ENCODE peak calls at places on chromosomes 2 and 18, in five cellular contexts. I is frontal cortex, V is LoVo, N is keratinocyte, L is mucosa of gallbladder. B is an unnamed sample.

GRCh38 chr2:66445076-66445724 is 10.3 kb downstream of the MEIS1 start:
- DNase-seq in I (no peak), V (no peak), N (no peak), L (no peak), B (no peak)

GRCh38 chr2:101080214-101081068 is 70.7 kb downstream of the TBC1D8 start:
- DNase-seq in I (no peak), V (peak), N (no peak), L (peak), B (no peak)

GRCh38 chr18:79218605-79219195 is 149.5 kb downstream of the ATP9B start:
- DNase-seq in I (no peak), V (no peak), N (no peak), L (no peak), B (no peak)

GRCh38 chr18:55320399-55321255 is 267.4 kb downstream of the TCF4 start:
- DNase-seq in I (no peak), V (no peak), N (no peak), L (no peak), B (no peak)

GRCh38 chr2:19843992-19844515 is 57.7 kb downstream of the TTC32 start:
- DNase-seq in I (no peak), V (no peak), N (no peak), L (no peak), B (no peak)

GRCh38 chr2:25979006-25979405 is 3.3 kb downstream of the KIF3C start:
- DNase-seq in I (no peak), V (no peak), N (no peak), L (no peak), B (no peak)

GRCh38 chr2:157107877-157108276 is 149.6 kb upstream of the GALNT5 start:
- DNase-seq in I (no peak), V (no peak), N (no peak), L (peak), B (no peak)

GRCh38 chr2:220215785-220216184 is 588.4 kb downstream of the SLC4A3 start:
- DNase-seq in I (no peak), V (no peak), N (no peak), L (no peak), B (no peak)

GRCh38 chr2:216221806-216222205 is 112.7 kb downstream of the XRCC5 start:
- DNase-seq in I (no peak), V (no peak), N (no peak), L (no peak), B (peak)

GRCh38 chr2:26767129-26767528 is 3.0 kb downstream of the SLC35F6 start:
- DNase-seq in I (no peak), V (no peak), N (no peak), L (no peak), B (no peak)

GRCh38 chr2:184336688-184337087 is 261.6 kb upstream of the ZNF804A start:
- DNase-seq in I (no peak), V (no peak), N (no peak), L (no peak), B (no peak)